ENCODE peak calls at places on chromosome 13, in four cellular contexts. A is GM23338, G is Peyer's patch, Z is IMR-90. O is an unnamed sample.

GRCh38 chr13:45063261-45063870 is 56.9 kb upstream of the GTF2F2 start:
- DNase-seq in A (no peak), G (no peak), Z (peak; percentile 63), O (no peak)

GRCh38 chr13:51425410-51426042 is 27.3 kb downstream of the INTS6 start:
- DNase-seq in A (peak; percentile 25), G (no peak), Z (peak; percentile 60), O (no peak)

GRCh38 chr13:84279166-84279565 is 396.9 kb upstream of the SLITRK1 start:
- DNase-seq in A (no peak), G (no peak), Z (peak; percentile 1), O (no peak)

GRCh38 chr13:36530050-36530789 is 97.9 kb downstream of the CCNA1 start:
- DNase-seq in A (no peak), G (no peak), Z (no peak), O (no peak)

GRCh38 chr13:44158741-44159632 is 214.6 kb upstream of the SERP2 start:
- DNase-seq in A (no peak), G (no peak), Z (no peak), O (no peak)

GRCh38 chr13:91785435-91786137 is 387.2 kb downstream of the GPC5 start:
- DNase-seq in A (no peak), G (no peak), Z (no peak), O (no peak)

GRCh38 chr13:30108913-30109237 is 198.5 kb downstream of the KATNAL1 start:
- DNase-seq in A (no peak), G (peak; percentile 91), Z (no peak), O (no peak)

GRCh38 chr13:76792680-76793334 is 93.4 kb downstream of the KCTD12 start:
- DNase-seq in A (no peak), G (no peak), Z (peak; percentile 66), O (no peak)

GRCh38 chr13:42876270-42876714 is 94.9 kb downstream of the FAM216B start:
- DNase-seq in A (peak; percentile 90), G (no peak), Z (no peak), O (no peak)

GRCh38 chr13:44155422-44156293 is 218.0 kb upstream of the SERP2 start:
- DNase-seq in A (peak; percentile 38), G (peak; percentile 55), Z (peak; percentile 45), O (no peak)

GRCh38 chr13:78610381-78610883 is 7.1 kb upstream of the POU4F1 start:
- DNase-seq in A (no peak), G (no peak), Z (peak; percentile 49), O (no peak)

GRCh38 chr13:77733674-77734073 is 36.2 kb downstream of the SLAIN1 start:
- DNase-seq in A (no peak), G (no peak), Z (no peak), O (no peak)

GRCh38 chr13:46679369-46680180 is 117.4 kb downstream of the ESD start:
- DNase-seq in A (no peak), G (peak; percentile 62), Z (peak; percentile 70), O (peak; percentile 40)

GRCh38 chr13:76398426-76398825 is 487.8 kb downstream of the KCTD12 start:
- DNase-seq in A (no peak), G (no peak), Z (peak; percentile 5), O (no peak)

GRCh38 chr13:20721454-20722357 is 18.2 kb downstream of the IL17D start:
- DNase-seq in A (peak; percentile 85), G (no peak), Z (peak; percentile 79), O (no peak)

GRCh38 chr13:59776924-59777690 is 386.6 kb downstream of the DIAPH3 start:
- DNase-seq in A (no peak), G (no peak), Z (peak; percentile 90), O (no peak)

GRCh38 chr13:40152145-40152544 is 496.7 kb downstream of the COG6 start:
- DNase-seq in A (no peak), G (no peak), Z (peak; percentile 49), O (no peak)

GRCh38 chr13:40187836-40188591 is 478.4 kb downstream of the FOXO1 start:
- DNase-seq in A (peak; percentile 23), G (peak; percentile 67), Z (no peak), O (no peak)

GRCh38 chr13:111976474-111977183 is 90.3 kb upstream of the SOX1 start:
- DNase-seq in A (no peak), G (no peak), Z (no peak), O (peak; percentile 38)

GRCh38 chr13:77565635-77566034 is 30.1 kb downstream of the SCEL start:
- DNase-seq in A (peak; percentile 65), G (no peak), Z (peak; percentile 9), O (peak; percentile 22)

GRCh38 chr13:44437356-44438233 is 64.0 kb downstream of the SERP2 start:
- DNase-seq in A (peak; percentile 78), G (no peak), Z (peak; percentile 63), O (no peak)

GRCh38 chr13:41263261-41263971 is at the start of gene MTRF1:
- DNase-seq in A (peak; percentile 88), G (peak; percentile 88), Z (peak; percentile 69), O (peak; percentile 81)

GRCh38 chr13:104414771-104415170 is 1348.6 kb upstream of the SLC10A2 start:
- DNase-seq in A (no peak), G (no peak), Z (no peak), O (no peak)

GRCh38 chr13:96768524-96768923 is 225.8 kb downstream of the OXGR1 start:
- DNase-seq in A (no peak), G (no peak), Z (no peak), O (no peak)

GRCh38 chr13:30910676-30911075 is 4.6 kb downstream of the MEDAG start:
- DNase-seq in A (no peak), G (no peak), Z (no peak), O (no peak)

GRCh38 chr13:20924758-20925394 is 22.3 kb upstream of the XPO4 start:
- DNase-seq in A (peak; percentile 97), G (peak; percentile 90), Z (peak; percentile 84), O (peak; percentile 91)

GRCh38 chr13:27969073-27969865 is at the start of gene CDX2:
- DNase-seq in A (peak; percentile 87), G (peak; percentile 91), Z (no peak), O (no peak)

GRCh38 chr13:93144031-93144430 is 82.6 kb upstream of the GPC6 start:
- DNase-seq in A (no peak), G (no peak), Z (no peak), O (no peak)

GRCh38 chr13:38752726-38753125 is 65.8 kb downstream of the FREM2 start:
- DNase-seq in A (no peak), G (no peak), Z (no peak), O (no peak)
- H3K36me3 ChIP-seq in A (no peaks in the 10 kb centered on the region), G (no peaks in the 10 kb centered on the region), Z (no peaks in the 10 kb centered on the region), O (no peaks in the 10 kb centered on the region)

DNA sequence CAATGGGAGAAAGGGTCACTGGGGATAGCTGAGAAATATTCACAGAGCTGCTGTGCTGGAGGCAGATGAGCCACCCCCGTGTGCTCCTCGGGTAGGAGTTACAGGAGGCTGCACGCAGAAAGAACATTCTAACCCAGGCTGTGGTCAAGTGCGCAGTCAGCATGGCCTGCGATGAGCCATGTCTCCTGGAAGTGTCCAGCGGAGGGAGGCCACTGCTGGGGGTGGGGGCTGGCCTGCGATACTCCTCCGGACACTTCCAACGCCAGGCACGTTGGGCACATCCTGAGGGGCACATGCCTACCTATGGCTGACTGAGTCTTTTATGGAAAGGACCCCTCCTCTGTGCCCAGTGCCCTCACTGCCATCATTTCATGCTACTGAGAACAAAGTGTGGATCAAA is 55.9 kb downstream of the RAB20 start:
- DNase-seq in A (no peak), G (no peak), Z (no peak), O (no peak)
- H3K36me3 ChIP-seq in A (no peaks in the 10 kb centered on the region), G (peaks cover 47% of the 10 kb centered on the region), Z (peaks cover 92% of the 10 kb centered on the region), O (no peaks in the 10 kb centered on the region)

GRCh38 chr13:26400545-26400944 is 146.6 kb downstream of the CDK8 start:
- DNase-seq in A (no peak), G (no peak), Z (no peak), O (no peak)

GRCh38 chr13:26401069-26401468 is 147.1 kb downstream of the CDK8 start:
- DNase-seq in A (no peak), G (no peak), Z (no peak), O (no peak)

GRCh38 chr13:26406791-26407190 is 150.7 kb upstream of the WASF3 start:
- DNase-seq in A (no peak), G (no peak), Z (no peak), O (no peak)

DNA sequence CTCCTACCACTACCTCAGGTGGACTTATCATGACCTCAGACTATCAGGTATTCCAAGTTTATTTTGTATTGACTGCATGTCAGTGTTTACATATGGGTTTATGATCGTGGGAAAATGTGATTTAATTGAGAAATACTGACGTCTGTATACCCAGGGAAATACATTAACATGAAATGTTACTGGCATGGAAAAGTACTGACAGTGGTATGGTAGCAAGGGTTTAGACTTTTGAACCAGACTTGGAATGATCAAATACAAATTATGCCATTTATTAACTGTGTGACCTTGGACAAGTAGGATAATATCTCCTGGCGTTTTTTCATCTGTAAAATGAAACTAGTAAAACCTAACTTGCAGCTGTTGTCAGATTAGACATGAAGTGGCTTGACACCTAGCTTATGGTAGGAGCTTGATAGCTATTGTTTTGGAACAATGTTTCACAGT is 147.7 kb downstream of the CDK8 start:
- DNase-seq in A (no peak), G (no peak), Z (no peak), O (no peak)
- H3K36me3 ChIP-seq in A (no peaks in the 10 kb centered on the region), G (peaks cover 37% of the 10 kb centered on the region), Z (peaks cover 15% of the 10 kb centered on the region), O (peaks cover 36% of the 10 kb centered on the region)

GRCh38 chr13:113192902-113193301 is 15.6 kb downstream of the PCID2 start:
- DNase-seq in A (no peak), G (no peak), Z (peak; percentile 88), O (no peak)
- H3K36me3 ChIP-seq in A (peaks cover 57% of the 10 kb centered on the region), G (peaks cover 84% of the 10 kb centered on the region), Z (peaks cover 43% of the 10 kb centered on the region), O (peaks cover 83% of the 10 kb centered on the region)

GRCh38 chr13:98825659-98826058 is 73.2 kb upstream of the SLC15A1 start:
- DNase-seq in A (no peak), G (no peak), Z (no peak), O (no peak)

GRCh38 chr13:98822238-98822606 is 69.8 kb upstream of the SLC15A1 start:
- DNase-seq in A (no peak), G (no peak), Z (peak; percentile 20), O (no peak)

GRCh38 chr13:98824376-98825160 is 72.1 kb upstream of the SLC15A1 start:
- DNase-seq in A (no peak), G (no peak), Z (peak; percentile 27), O (no peak)

GRCh38 chr13:98821372-98822237 is 69.1 kb upstream of the SLC15A1 start:
- DNase-seq in A (peak; percentile 48), G (no peak), Z (no peak), O (no peak)

GRCh38 chr13:98823442-98823841 is 71.0 kb upstream of the SLC15A1 start:
- DNase-seq in A (no peak), G (no peak), Z (no peak), O (no peak)
- H3K36me3 ChIP-seq in A (no peaks in the 10 kb centered on the region), G (peaks cover 37% of the 10 kb centered on the region), Z (no peaks in the 10 kb centered on the region), O (no peaks in the 10 kb centered on the region)

DNA sequence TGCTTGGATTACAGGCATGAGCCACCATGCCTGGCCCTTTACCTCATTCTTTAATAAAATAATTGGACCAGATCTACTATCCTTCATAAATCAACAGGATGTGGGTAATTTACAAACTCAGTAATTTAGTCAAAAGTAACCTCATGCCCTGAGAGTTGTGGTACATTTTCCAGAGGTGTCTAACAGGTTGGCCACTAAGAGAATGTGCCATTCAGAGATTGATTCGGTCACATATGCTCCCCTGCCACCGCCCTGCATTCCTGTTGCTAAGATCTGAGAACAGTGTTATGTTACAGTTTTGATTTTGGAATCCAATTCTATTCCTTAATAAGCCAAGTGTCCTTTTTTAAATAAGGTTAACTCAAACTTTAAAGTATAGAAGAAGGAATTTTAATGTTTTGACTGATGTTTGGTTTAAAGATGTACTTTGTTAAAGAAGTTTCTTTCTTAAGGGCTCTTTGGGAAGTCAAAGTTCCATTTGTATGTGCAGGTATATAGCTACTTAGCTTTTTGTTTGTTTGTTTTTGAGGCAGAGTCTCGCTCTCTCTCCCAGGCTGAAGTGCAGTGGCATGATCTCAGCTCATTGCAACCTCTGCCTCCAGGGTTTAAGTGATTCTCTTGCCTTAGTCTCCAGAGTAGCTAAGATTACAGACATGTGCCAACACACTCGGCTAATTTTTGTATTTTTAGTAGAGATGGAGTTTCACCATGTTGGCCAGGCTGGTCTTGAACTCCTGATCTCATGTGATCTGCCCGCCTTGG is 29.2 kb downstream of the PHF11 start:
- DNase-seq in A (no peak), G (no peak), Z (no peak), O (no peak)
- H3K36me3 ChIP-seq in A (no peaks in the 10 kb centered on the region), G (peaks cover 53% of the 10 kb centered on the region), Z (peaks cover 8% of the 10 kb centered on the region), O (no peaks in the 10 kb centered on the region)